ENCODE peak calls at places on chromosomes 1 and 21, in four cellular contexts. R, C, L and Y are unnamed samples. For H3K4me1 and H3K9me3, the result is how much of the 10 kb centered on the place peaks cover.

GRCh38 chr21:16588433-16588860 is 858.7 kb downstream of the USP25 start:
- DNase-seq in R (peak), L (peak), C (peak), Y (peak)

GRCh38 chr1:209948155-209948554 is 10.1 kb downstream of the SYT14 start:
- DNase-seq in C (no peak), L (no peak), R (no peak), Y (no peak)

GRCh38 chr1:219567341-219567947 is 45.5 kb downstream of the ZC3H11B start:
- DNase-seq in R (peak), L (no peak), C (peak), Y (peak)

GRCh38 chr1:29218223-29218622 is 12.5 kb downstream of the MECR start:
- DNase-seq in C (no peak), L (no peak), R (no peak), Y (no peak)

GRCh38 chr21:46311568-46311967 is 12.1 kb downstream of the C21orf58 start:
- DNase-seq in L (no peak), C (no peak), R (no peak), Y (no peak)

GRCh38 chr1:166907051-166907450 is 31.0 kb upstream of the TADA1 start:
- DNase-seq in C (no peak), L (no peak), R (no peak), Y (no peak)

GRCh38 chr1:200483491-200484143 is 73.8 kb upstream of the ZNF281 start:
- DNase-seq in R (peak), L (peak), C (peak), Y (no peak)

GRCh38 chr1:53352576-53352975 is 24.7 kb upstream of the LRP8 start:
- DNase-seq in L (no peak), R (no peak), C (no peak), Y (no peak)

GRCh38 chr1:40232444-40232843 is 15.3 kb upstream of the TMCO2 start:
- DNase-seq in C (no peak), R (no peak), L (no peak), Y (no peak)

GRCh38 chr1:94069649-94070285 is 51.2 kb downstream of the ABCA4 start:
- DNase-seq in L (no peak), C (no peak), R (no peak), Y (no peak)

GRCh38 chr1:171345536-171345935 is 31.6 kb downstream of the FMO4 start:
- DNase-seq in C (no peak), L (no peak), R (no peak), Y (no peak)

GRCh38 chr1:107661142-107661541 is 303.8 kb downstream of the VAV3 start:
- DNase-seq in R (no peak), L (no peak), C (no peak), Y (no peak)

GRCh38 chr21:32994305-32994704 is 31.4 kb upstream of the OLIG2 start:
- DNase-seq in R (no peak), C (no peak), L (no peak), Y (no peak)

GRCh38 chr1:68199603-68200002 is 32.7 kb downstream of the WLS start:
- DNase-seq in C (no peak), L (no peak), R (no peak), Y (no peak)
- H3K4me1 ChIP-seq in C (under half), L (under half), R (under half), Y (half or more)

GRCh38 chr1:152770411-152770810 is 4.5 kb upstream of the LCE1F start:
- DNase-seq in C (no peak), R (no peak), L (no peak), Y (no peak)
- H3K9me3 ChIP-seq in C (under half), R (under half), L (under half), Y (under half)

GRCh38 chr1:41493117-41493536 is 8.6 kb upstream of the EDN2 start:
- DNase-seq in R (peak), C (no peak), L (no peak), Y (no peak)
- H3K4me1 ChIP-seq in R (half or more), C (under half), L (under half), Y (under half)

GRCh38 chr1:247948558-247948957 is at the start of gene OR2L8:
- DNase-seq in C (no peak), R (no peak), L (no peak), Y (no peak)

DNA sequence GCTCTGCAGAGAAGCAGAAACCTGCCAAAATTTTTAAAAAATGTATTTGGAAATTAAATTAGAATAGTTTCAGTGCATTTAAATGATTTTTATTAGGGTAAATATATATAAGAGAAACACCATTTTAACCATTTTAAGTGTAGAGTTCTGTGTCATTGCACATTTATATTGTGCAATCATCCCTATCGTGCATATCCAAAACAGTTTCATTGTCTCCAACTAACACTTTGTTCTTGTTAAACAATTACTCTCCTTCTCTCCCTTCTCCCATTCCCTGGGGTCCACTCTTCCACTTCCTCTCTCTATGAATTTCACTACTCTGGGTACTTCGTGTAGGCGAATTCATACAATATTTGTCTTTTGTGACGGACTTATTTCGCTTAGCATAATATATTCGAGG is 6.0 kb upstream of the OR2L8 start:
- DNase-seq in C (no peak), L (no peak), R (no peak), Y (no peak)
- H3K9me3 ChIP-seq in C (under half), L (under half), R (under half), Y (under half)

GRCh38 chr1:19647643-19648042 is 3.5 kb downstream of the NBL1 start:
- DNase-seq in R (no peak), C (no peak), L (no peak), Y (no peak)
- H3K4me1 ChIP-seq in R (half or more), C (under half), L (under half), Y (half or more)

DNA sequence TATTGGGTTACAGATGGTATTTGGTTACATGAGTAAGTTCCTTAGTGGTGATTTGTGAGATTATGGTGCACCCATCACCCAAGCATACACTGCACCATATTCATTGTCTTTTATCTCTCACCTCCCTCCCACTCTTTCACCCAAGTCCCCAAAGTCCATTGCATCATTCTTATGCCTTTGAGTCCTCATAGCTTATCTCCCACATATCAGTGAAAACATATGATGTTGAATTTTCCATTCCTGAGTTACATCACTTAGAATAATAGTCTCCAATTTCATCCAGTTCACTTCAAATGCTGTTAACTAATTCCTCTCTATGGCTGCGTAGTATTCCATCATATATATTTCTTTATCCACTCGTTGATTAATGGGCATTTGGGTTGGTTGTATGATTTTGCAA is 36.8 kb upstream of the ZNF678 start:
- DNase-seq in C (no peak), R (no peak), L (no peak), Y (no peak)
- H3K9me3 ChIP-seq in C (under half), R (under half), L (under half), Y (under half)

DNA sequence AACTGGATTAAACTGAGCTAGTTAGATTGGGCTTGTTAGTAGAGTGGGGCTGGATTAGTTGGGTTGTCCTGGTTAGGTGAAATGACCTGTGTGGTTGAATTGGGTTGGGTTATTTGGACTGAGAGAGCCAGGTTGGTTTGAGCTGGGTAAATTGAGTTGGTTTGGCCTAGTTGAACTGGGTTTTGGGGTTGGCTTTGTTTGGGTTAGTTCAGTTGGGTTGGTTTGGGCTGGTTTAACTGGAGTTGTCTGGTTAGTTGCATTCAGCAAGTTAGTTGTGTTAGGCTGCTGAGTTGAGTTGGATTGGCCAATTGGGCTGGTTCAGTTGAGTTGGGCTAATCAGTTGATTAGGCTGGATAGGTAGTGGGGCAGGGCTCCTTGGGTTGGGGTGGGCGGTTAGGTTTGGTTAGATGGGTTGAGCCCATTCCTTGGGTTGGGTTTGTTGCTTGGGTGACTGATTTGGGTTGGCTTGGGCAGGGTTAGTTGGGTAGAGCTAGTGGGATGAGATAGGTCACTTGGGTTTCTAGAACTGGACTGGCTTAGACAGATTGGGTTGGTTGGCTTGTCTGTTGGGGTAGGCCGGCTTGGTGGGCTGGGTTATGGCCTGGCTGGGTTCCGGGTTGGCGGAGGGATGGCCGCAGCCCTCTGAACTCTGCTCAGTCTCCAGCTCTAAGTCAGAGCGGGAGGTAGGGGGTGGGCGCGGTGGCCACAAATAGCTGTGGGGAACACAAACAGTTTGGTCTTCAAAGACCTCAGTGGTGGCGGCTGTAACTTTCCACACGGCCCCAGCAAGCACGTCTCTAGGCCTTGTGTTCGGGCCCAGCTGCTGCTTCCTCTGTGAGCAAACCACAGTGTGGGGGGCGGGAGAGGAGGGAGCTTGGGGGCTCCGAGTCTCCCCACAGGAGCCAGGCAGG is 67.2 kb upstream of the RUNX3 start:
- DNase-seq in C (no peak), L (no peak), R (no peak), Y (no peak)
- H3K4me1 ChIP-seq in C (under half), L (under half), R (under half), Y (under half)

DNA sequence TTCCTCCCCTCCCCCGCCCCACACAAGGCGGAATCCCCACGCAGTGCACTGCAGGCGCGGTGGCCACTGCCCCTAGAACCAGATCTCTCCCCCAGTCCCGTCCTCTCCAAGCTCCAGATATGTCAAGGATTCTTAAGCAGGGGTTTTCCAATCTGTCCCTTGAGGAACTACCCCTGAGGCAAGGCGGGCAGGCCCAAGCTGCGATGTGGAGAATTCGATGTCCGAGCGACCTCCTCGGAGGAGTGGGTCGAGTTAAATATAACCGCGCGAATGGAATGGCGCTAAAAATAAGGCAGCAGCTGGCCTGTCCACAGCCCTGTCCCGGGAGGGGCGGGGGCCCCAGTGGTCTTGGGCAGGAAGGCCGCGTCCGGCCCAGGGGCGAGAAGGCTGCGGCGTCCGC is 5.8 kb upstream of the FOXD3 start:
- DNase-seq in L (no peak), R (no peak), C (no peak), Y (no peak)
- H3K9me3 ChIP-seq in L (under half), R (under half), C (under half), Y (under half)